ENCODE peak calls at places on chromosomes 3 and 15, in ten cellular contexts. K is HCEC 1CT, O is Right ventricle myocardium superior, W is AG08396, H is GOT3, B is esophagus muscularis mucosa, D is tibial nerve, U is left ventricle myocardium inferior, T is Calu3, E is MG63. Z is an unnamed sample.

GRCh38 chr3:134362670-134363380 is 11.4 kb downstream of the AMOTL2 start:
- DNase-seq in K (no peak), W (no peak), D (no peak), E (no peak), T (no peak), H (no peak), B (no peak), U (no peak), O (no peak), Z (no peak)

GRCh38 chr15:87707076-87707475 is 549.5 kb downstream of the NTRK3 start:
- DNase-seq in H (no peak), W (no peak), E (no peak), D (no peak), O (no peak), U (no peak), T (no peak), B (peak), K (no peak), Z (no peak)

GRCh38 chr3:94293793-94294195 is 230.9 kb downstream of the NSUN3 start:
- DNase-seq in K (no peak), T (no peak), H (no peak), O (no peak), W (no peak), U (no peak), E (peak), D (no peak), B (no peak), Z (no peak)

GRCh38 chr3:53030864-53031445 is 14.9 kb downstream of the SFMBT1 start:
- DNase-seq in H (no peak), U (no peak), O (no peak), B (no peak), K (no peak), E (no peak), W (no peak), T (peak), D (no peak), Z (no peak)

GRCh38 chr3:194300392-194300758 is 50.8 kb downstream of the CPN2 start:
- DNase-seq in U (peak), K (no peak), H (no peak), O (peak), T (no peak), W (no peak), B (no peak), D (peak), E (peak), Z (no peak)

GRCh38 chr3:185423178-185423577 is 60.2 kb downstream of the MAP3K13 start:
- DNase-seq in U (no peak), E (peak), B (no peak), W (no peak), K (peak), T (peak), O (no peak), H (no peak), D (no peak), Z (no peak)

GRCh38 chr15:52481915-52482314 is 46.8 kb downstream of the MYO5A start:
- DNase-seq in H (no peak), O (no peak), E (peak), B (no peak), U (no peak), D (no peak), T (no peak), W (no peak), K (peak), Z (no peak)

GRCh38 chr3:28726840-28727239 is 378.2 kb upstream of the AZI2 start:
- DNase-seq in D (no peak), E (peak), T (peak), H (no peak), B (no peak), K (peak), O (peak), U (peak), W (peak), Z (no peak)

GRCh38 chr3:62109534-62109933 is 263.8 kb downstream of the FEZF2 start:
- DNase-seq in D (no peak), O (peak), U (peak), T (no peak), B (no peak), K (peak), W (peak), E (peak), H (peak), Z (no peak)

GRCh38 chr3:150168694-150169093 is 198.0 kb upstream of the PFN2 start:
- DNase-seq in H (no peak), E (peak), U (peak), W (no peak), T (no peak), D (peak), K (no peak), B (no peak), O (peak), Z (no peak)

GRCh38 chr15:57259511-57260143 is 116.7 kb upstream of the CGNL1 start:
- DNase-seq in E (no peak), U (no peak), K (no peak), T (no peak), D (no peak), W (no peak), O (no peak), H (no peak), B (no peak), Z (no peak)

Z was measured in putamen.